ENCODE peak calls at places on chromosomes 5 and 9, in seven cellular contexts. X is A549, R is stomach, U is tibial nerve, Y is H1, I is SK-N-SH, A is GM12878. C is an unnamed sample.

GRCh38 chr9:76213751-76214150 is 180.5 kb downstream of the RFK start:
- DNase-seq in A (no peak), Y (no peak), R (no peak), U (no peak), I (no peak), X (no peak), C (no peak)

GRCh38 chr9:133257398-133258053 is 17.5 kb downstream of the ABO start:
- DNase-seq in U (no peak), I (no peak), X (no peak), R (peak; percentile 47), Y (no peak), A (no peak), C (no peak)

GRCh38 chr9:126939821-126940221 is 25.2 kb downstream of the RALGPS1 start:
- DNase-seq in A (no peak), I (no peak), Y (no peak), U (no peak), X (peak; percentile 50), R (peak; percentile 66), C (no peak)

GRCh38 chr5:124310453-124310852 is 436.0 kb downstream of the ZNF608 start:
- DNase-seq in R (no peak), A (no peak), X (no peak), Y (no peak), U (no peak), I (no peak), C (no peak)

GRCh38 chr5:40405230-40405629 is 274.5 kb upstream of the PTGER4 start:
- DNase-seq in X (no peak), I (no peak), A (no peak), R (no peak), U (no peak), Y (no peak), C (no peak)

GRCh38 chr5:32076699-32077695 is 97.1 kb downstream of the GOLPH3 start:
- DNase-seq in U (peak; percentile 38), R (peak; percentile 38), X (peak; percentile 31), I (peak; percentile 61), Y (no peak), A (peak; percentile 15), C (peak; percentile 37)

GRCh38 chr9:20511680-20512079 is 110.6 kb downstream of the MLLT3 start:
- DNase-seq in Y (no peak), I (no peak), R (no peak), X (no peak), U (no peak), A (no peak), C (no peak)

GRCh38 chr9:92312887-92313623 is 12.1 kb downstream of the NOL8 start:
- DNase-seq in A (no peak), U (no peak), Y (no peak), R (no peak), X (no peak), I (no peak), C (no peak)

GRCh38 chr5:175521313-175521833 is 43.0 kb downstream of the SFXN1 start:
- DNase-seq in R (no peak), I (no peak), Y (no peak), X (no peak), A (no peak), U (no peak), C (no peak)

GRCh38 chr9:127555830-127556820 is 56.0 kb upstream of the STXBP1 start:
- DNase-seq in R (peak; percentile 70), Y (no peak), X (peak; percentile 96), A (peak; percentile 24), U (no peak), I (no peak), C (peak; percentile 93)

GRCh38 chr5:178515019-178515418 is 75.2 kb downstream of the COL23A1 start:
- DNase-seq in R (no peak), Y (no peak), I (no peak), U (no peak), X (no peak), A (no peak), C (no peak)

GRCh38 chr5:175823731-175824525 is 47.5 kb upstream of the CPLX2 start:
- DNase-seq in Y (no peak), U (no peak), A (no peak), I (no peak), R (no peak), X (no peak), C (no peak)

GRCh38 chr5:103918668-103919367 is 356.2 kb upstream of the NUDT12 start:
- DNase-seq in X (no peak), A (peak; percentile 3), Y (no peak), R (no peak), I (no peak), U (no peak), C (no peak)

GRCh38 chr5:79878721-79879336 is 112.2 kb downstream of the MTX3 start:
- DNase-seq in X (peak; percentile 21), Y (peak; percentile 5), A (no peak), R (no peak), I (peak; percentile 32), U (no peak), C (no peak)

GRCh38 chr9:91384954-91385353 is 23.2 kb upstream of the AUH start:
- DNase-seq in U (no peak), X (no peak), I (no peak), A (no peak), Y (no peak), R (no peak), C (no peak)

GRCh38 chr9:14362175-14362574 is 48.2 kb upstream of the NFIB start:
- DNase-seq in A (no peak), U (no peak), I (no peak), X (no peak), R (no peak), Y (no peak), C (no peak)

GRCh38 chr5:79287380-79287779 is 51.4 kb downstream of the JMY start:
- DNase-seq in U (no peak), A (no peak), I (no peak), X (no peak), R (no peak), Y (no peak), C (no peak)

GRCh38 chr5:38234737-38235136 is 23.6 kb upstream of the EGFLAM start:
- DNase-seq in A (no peak), Y (no peak), R (no peak), U (no peak), I (no peak), X (no peak), C (no peak)

GRCh38 chr5:103327893-103328292 is 69.3 kb downstream of the MACIR start:
- DNase-seq in Y (no peak), U (no peak), R (no peak), X (no peak), I (no peak), A (no peak), C (no peak)

GRCh38 chr5:43589310-43589709 is 13.7 kb upstream of the NNT start:
- DNase-seq in X (no peak), A (no peak), I (no peak), U (no peak), Y (no peak), R (no peak), C (no peak)

GRCh38 chr5:147509710-147510651 is at the start of gene DPYSL3:
- DNase-seq in I (peak; percentile 84), X (peak; percentile 13), R (peak; percentile 47), Y (peak; percentile 44), A (no peak), U (peak; percentile 32), C (peak; percentile 87)

GRCh38 chr5:72018158-72018803 is 89.0 kb upstream of the MAP1B start:
- DNase-seq in Y (peak; percentile 36), U (no peak), I (peak; percentile 39), A (peak; percentile 26), X (peak; percentile 54), R (peak; percentile 62), C (no peak)

DNA sequence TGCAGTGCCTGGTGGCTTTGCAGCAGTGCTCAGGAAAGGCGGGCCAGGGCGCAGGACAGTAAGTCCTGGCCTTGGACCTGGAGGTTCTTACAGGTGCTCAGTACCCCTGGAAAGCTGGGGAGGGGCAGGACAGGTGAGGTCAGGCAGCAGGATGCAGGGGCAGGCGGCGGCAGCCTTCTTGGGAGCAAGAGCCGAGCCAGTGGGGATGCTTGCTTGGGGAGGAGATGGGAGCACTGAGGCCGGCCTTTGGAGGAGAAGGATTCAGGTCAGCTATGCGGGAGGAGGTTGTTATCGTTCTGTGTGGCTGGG is 98.0 kb downstream of the COL5A1 start:
- DNase-seq in X (no peak), R (no peak), U (no peak), I (no peak), Y (no peak), A (no peak), C (no peak)
- TF ChIP-seq EP300 in X (no peak), R (no peak), U (no peak), I (no peak), Y (no peak), A (no peak), C (no peak)

DNA sequence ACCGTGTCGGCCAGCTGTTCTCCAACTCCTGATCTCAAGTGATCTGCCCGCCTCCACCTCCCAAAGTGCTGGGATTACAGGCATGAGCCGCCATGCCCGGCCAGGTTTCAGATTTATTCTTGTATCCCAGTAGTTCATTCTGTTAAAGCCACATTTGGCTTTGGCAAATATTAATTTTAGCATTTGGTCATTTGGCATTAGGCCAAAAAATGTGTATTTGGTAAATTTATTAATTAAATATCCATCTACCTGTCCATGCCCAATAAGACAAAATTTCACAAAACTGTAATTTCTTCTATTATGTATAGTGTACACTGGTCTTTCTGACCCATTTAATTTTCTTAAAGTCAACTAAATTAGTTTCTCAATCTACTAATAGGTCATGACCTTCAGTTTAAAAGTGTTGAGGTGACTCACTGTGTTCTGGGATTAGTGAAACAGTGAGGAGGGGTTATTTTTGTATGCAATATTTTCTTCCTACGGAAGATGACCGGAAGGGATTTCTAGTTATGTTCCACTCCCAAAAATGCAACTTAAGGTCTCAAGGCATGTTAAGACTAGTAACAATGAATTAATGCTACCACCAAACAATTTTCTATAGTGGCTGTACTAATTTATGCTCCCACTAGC is 21.0 kb downstream of the OSTF1 start:
- DNase-seq in A (no peak), X (no peak), R (no peak), I (no peak), U (no peak), Y (no peak), C (no peak)
- H3K27ac ChIP-seq in A (no peak overlapping the region), X (no peak overlapping the region), R (peak overlapping the region; percentile 74), I (no peak overlapping the region), U (no peak overlapping the region), Y (no peak overlapping the region), C (no peak overlapping the region)

DNA sequence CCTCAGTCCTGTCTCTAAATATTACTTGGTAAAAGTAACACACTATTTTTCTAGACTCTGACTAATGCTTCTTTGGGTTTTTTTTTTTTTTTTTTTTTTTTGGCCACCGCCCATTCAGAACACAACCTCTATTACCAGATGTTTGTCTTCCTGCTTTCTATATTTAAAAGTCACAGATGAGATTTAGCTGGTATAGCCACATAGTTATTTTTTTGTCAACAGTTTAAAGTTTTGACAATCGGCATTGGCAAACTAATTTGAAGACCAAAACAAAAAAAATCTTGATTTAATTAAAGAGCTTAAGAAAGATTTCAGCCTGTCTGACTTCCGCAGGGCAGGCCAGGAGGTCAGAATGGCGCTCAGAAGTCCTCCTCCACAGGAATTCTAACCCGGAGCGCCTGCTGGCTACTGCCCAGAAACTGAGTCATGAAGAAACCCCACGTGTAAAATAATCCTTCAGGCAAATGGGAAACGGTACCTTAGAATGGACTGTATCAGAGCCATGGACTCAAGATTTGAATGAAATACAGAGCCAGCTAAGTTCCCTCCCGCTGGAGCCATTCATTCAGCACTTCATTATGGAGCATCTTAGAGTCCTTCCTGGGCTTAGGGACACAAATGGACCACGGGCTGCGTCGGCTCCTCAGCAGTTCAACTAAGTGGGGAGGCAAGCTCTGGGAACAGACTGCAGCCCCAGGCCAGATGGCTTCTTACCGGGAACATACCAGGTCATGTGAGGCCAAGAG is 55.6 kb downstream of the PTPDC1 start:
- DNase-seq in Y (no peak), I (no peak), U (peak; percentile 85), X (peak; percentile 72), A (no peak), R (peak; percentile 82), C (peak; percentile 93)
- H3K4me3 ChIP-seq in Y (no peak overlapping the region), I (no peak overlapping the region), U (no peak overlapping the region), X (no peak overlapping the region), A (no peak overlapping the region), R (no peak overlapping the region), C (peak overlapping the region; percentile 13)

GRCh38 chr5:22916393-22916792 is 63.2 kb upstream of the CDH12 start:
- DNase-seq in U (no peak), R (no peak), A (no peak), X (no peak), Y (no peak), I (no peak), C (no peak)
- TF ChIP-seq EP300 in U (no peak), R (no peak), A (no peak), X (no peak), Y (no peak), I (no peak), C (no peak)